ENCODE peak calls at places on chromosomes 5 and 9, in seven cellular contexts. V is activated T-helper 9 cell treated with anti-CD3 and anti-CD28 coated beads, Interleukin-2, amount 50 U/mL, for 16 hours; A is stimulated activated CD4-positive, alpha-beta T cell treated with anti-CD3 and anti-CD28 coated beads, Interleukin-2, amount 100 ng/mL, for 24 hours; M is PC-9; H is mammary epithelial cell; F is AG04450; S is NCI-H524. K is an unnamed sample.

GRCh38 chr9:86983260-86984255 is 36.3 kb upstream of the GAS1 start:
- DNase-seq in V (no peak), A (no peak), M (peak), H (peak), F (peak), S (no peak), K (no peak)

GRCh38 chr9:76810377-76810957 is 46.2 kb downstream of the PCA3 start:
- DNase-seq in V (no peak), A (peak), M (no peak), H (peak), F (peak), S (peak), K (peak)

GRCh38 chr9:99873531-99873930 is 32.9 kb upstream of the STX17 start:
- DNase-seq in V (no peak), A (no peak), M (peak), H (peak), F (peak), S (no peak), K (no peak)

GRCh38 chr9:124813041-124813440 is 36.1 kb downstream of the OLFML2A start:
- DNase-seq in V (no peak), A (no peak), M (no peak), H (peak), F (no peak), S (no peak), K (no peak)

GRCh38 chr5:67617051-67617450 is 420.5 kb upstream of the CD180 start:
- DNase-seq in V (no peak), A (no peak), M (no peak), H (no peak), F (no peak), S (no peak), K (no peak)

GRCh38 chr5:127369772-127370171 is 79.2 kb downstream of the MEGF10 start:
- DNase-seq in V (no peak), A (no peak), M (no peak), H (no peak), F (no peak), S (peak), K (no peak)

GRCh38 chr5:123875444-123876264 is 363.7 kb downstream of the CSNK1G3 start:
- DNase-seq in V (no peak), A (no peak), M (no peak), H (no peak), F (no peak), S (no peak), K (no peak)

GRCh38 chr5:125258610-125259009 is 512.2 kb upstream of the ZNF608 start:
- DNase-seq in V (no peak), A (no peak), M (no peak), H (no peak), F (no peak), S (no peak), K (no peak)

GRCh38 chr5:172905771-172906170 is 53.5 kb upstream of the RPL26L1 start:
- DNase-seq in V (no peak), A (no peak), M (no peak), H (no peak), F (no peak), S (no peak), K (no peak)

GRCh38 chr9:132637351-132637750 is 32.4 kb downstream of the DDX31 start:
- DNase-seq in V (no peak), A (no peak), M (no peak), H (no peak), F (no peak), S (peak), K (no peak)

GRCh38 chr9:124344291-124345050 is 70.8 kb downstream of the PSMB7 start:
- DNase-seq in V (no peak), A (no peak), M (no peak), H (no peak), F (no peak), S (no peak), K (no peak)

GRCh38 chr5:123785160-123786001 is 273.4 kb downstream of the CSNK1G3 start:
- DNase-seq in V (no peak), A (no peak), M (no peak), H (peak), F (peak), S (peak), K (no peak)

GRCh38 chr5:7886849-7887460 is 18.0 kb downstream of the MTRR start:
- DNase-seq in V (no peak), A (no peak), M (peak), H (peak), F (no peak), S (peak), K (peak)

GRCh38 chr5:77231470-77232138 is 21.1 kb downstream of the PDE8B start:
- DNase-seq in V (no peak), A (no peak), M (no peak), H (no peak), F (no peak), S (no peak), K (no peak)

GRCh38 chr9:98627291-98627690 is 81.4 kb downstream of the GABBR2 start:
- DNase-seq in V (no peak), A (no peak), M (no peak), H (no peak), F (no peak), S (no peak), K (no peak)

GRCh38 chr9:87766697-87767096 is 40.8 kb downstream of the CTSL start:
- DNase-seq in V (no peak), A (no peak), M (peak), H (peak), F (no peak), S (no peak), K (no peak)

GRCh38 chr5:116573617-116574431 is 799 bp downstream of the SEMA6A start:
- DNase-seq in V (no peak), A (peak), M (no peak), H (peak), F (no peak), S (peak), K (peak)

GRCh38 chr5:175700991-175701390 is 43.1 kb downstream of the HRH2 start:
- DNase-seq in V (no peak), A (no peak), M (no peak), H (no peak), F (no peak), S (no peak), K (no peak)

GRCh38 chr5:160231789-160232342 is 2.6 kb downstream of the FABP6 start:
- DNase-seq in V (no peak), A (no peak), M (no peak), H (no peak), F (no peak), S (no peak), K (no peak)

GRCh38 chr5:37714756-37715155 is 125.1 kb downstream of the GDNF start:
- DNase-seq in V (no peak), A (no peak), M (no peak), H (no peak), F (no peak), S (no peak), K (no peak)

GRCh38 chr5:77946381-77947050 is 170.4 kb upstream of the TBCA start:
- DNase-seq in V (no peak), A (no peak), M (no peak), H (no peak), F (no peak), S (peak), K (no peak)

GRCh38 chr5:152389209-152389608 is 15.9 kb downstream of the NMUR2 start:
- DNase-seq in V (no peak), A (no peak), M (no peak), H (peak), F (no peak), S (no peak), K (no peak)

GRCh38 chr5:56259002-56259511 is 25.9 kb upstream of the ANKRD55 start:
- DNase-seq in V (no peak), A (no peak), M (peak), H (peak), F (peak), S (no peak), K (peak)

GRCh38 chr5:168879929-168880328 is 300.8 kb upstream of the PANK3 start:
- DNase-seq in V (no peak), A (no peak), M (no peak), H (no peak), F (no peak), S (no peak), K (peak)

GRCh38 chr9:2220036-2220435 is 204.9 kb downstream of the SMARCA2 start:
- DNase-seq in V (no peak), A (no peak), M (no peak), H (peak), F (no peak), S (no peak), K (no peak)

GRCh38 chr9:121261107-121261460 is 6.9 kb upstream of the GSN start:
- DNase-seq in V (no peak), A (no peak), M (peak), H (no peak), F (no peak), S (peak), K (no peak)

GRCh38 chr9:93655621-93656425 is 79.4 kb downstream of the PHF2 start:
- DNase-seq in V (no peak), A (no peak), M (no peak), H (no peak), F (no peak), S (no peak), K (no peak)

GRCh38 chr5:23389543-23390215 is 117.7 kb upstream of the PRDM9 start:
- DNase-seq in V (no peak), A (no peak), M (no peak), H (no peak), F (no peak), S (peak), K (no peak)

GRCh38 chr5:58794875-58795274 is 212.0 kb downstream of the RAB3C start:
- DNase-seq in V (no peak), A (peak), M (no peak), H (no peak), F (no peak), S (no peak), K (no peak)

GRCh38 chr9:38689678-38690077 is 30.3 kb downstream of the FAM240B start:
- DNase-seq in V (no peak), A (no peak), M (no peak), H (no peak), F (no peak), S (peak), K (no peak)

GRCh38 chr9:135116892-135117680 is 29.6 kb downstream of the OLFM1 start:
- DNase-seq in V (no peak), A (no peak), M (no peak), H (no peak), F (no peak), S (peak), K (no peak)

GRCh38 chr9:81032831-81033230 is 656.5 kb downstream of the TLE1 start:
- DNase-seq in V (no peak), A (no peak), M (no peak), H (peak), F (no peak), S (no peak), K (no peak)

GRCh38 chr9:112404367-112404979 is 24.6 kb downstream of the HSDL2 start:
- DNase-seq in V (no peak), A (no peak), M (no peak), H (no peak), F (no peak), S (no peak), K (no peak)